ENCODE peak calls at places on chromosomes 13 and 19, in seven cellular contexts. R, L, U, V, N, W and X are unnamed samples.
A peak's percentile ranks its signal among the peaks of the same experiment; 100 is the strongest.

GRCh38 chr19:47371269-47371668 is 22.2 kb downstream of the DHX34 start:
- DNase-seq in R (no peak), L (no peak), U (no peak), V (no peak), N (no peak), W (no peak), X (no peak)

GRCh38 chr19:45761714-45762113 is 7.3 kb downstream of the SIX5 start:
- DNase-seq in R (no peak), L (no peak), U (peak; percentile 72), V (no peak), N (no peak), W (peak; percentile 36), X (no peak)

GRCh38 chr13:67742478-67742877 is 512.3 kb upstream of the PCDH9 start:
- DNase-seq in R (no peak), L (no peak), U (no peak), V (no peak), N (no peak), W (no peak), X (no peak)

GRCh38 chr19:47095707-47096704 is 17.6 kb downstream of the ZC3H4 start:
- DNase-seq in R (no peak), L (peak; percentile 97), U (peak; percentile 94), V (no peak), N (no peak), W (no peak), X (peak; percentile 52)

GRCh38 chr19:4140237-4140711 is 13.2 kb upstream of the CREB3L3 start:
- DNase-seq in R (peak; percentile 85), L (peak; percentile 67), U (no peak), V (no peak), N (peak; percentile 36), W (peak; percentile 79), X (peak; percentile 74)

GRCh38 chr13:24008679-24009078 is 111.4 kb upstream of the C1QTNF9B start:
- DNase-seq in R (no peak), L (no peak), U (no peak), V (no peak), N (no peak), W (no peak), X (peak; percentile 49)

GRCh38 chr13:75870397-75870801 is 234.3 kb downstream of the LMO7 start:
- DNase-seq in R (peak; percentile 24), L (no peak), U (no peak), V (no peak), N (peak; percentile 20), W (peak; percentile 33), X (peak; percentile 30)

GRCh38 chr13:23799945-23800344 is 89.3 kb downstream of the MIPEP start:
- DNase-seq in R (no peak), L (no peak), U (no peak), V (no peak), N (no peak), W (no peak), X (peak; percentile 7)

GRCh38 chr13:23447927-23448326 is 14.4 kb upstream of the SACS start:
- DNase-seq in R (no peak), L (no peak), U (no peak), V (no peak), N (no peak), W (no peak), X (peak; percentile 85)

GRCh38 chr13:48710160-48710559 is 56.4 kb downstream of the CYSLTR2 start:
- DNase-seq in R (no peak), L (no peak), U (no peak), V (no peak), N (no peak), W (no peak), X (no peak)

GRCh38 chr13:80955487-80955886 is 614.6 kb upstream of the SPRY2 start:
- DNase-seq in R (no peak), L (no peak), U (no peak), V (no peak), N (no peak), W (no peak), X (peak; percentile 45)

GRCh38 chr19:39555883-39556282 is 15.9 kb upstream of the EID2 start:
- DNase-seq in R (no peak), L (no peak), U (no peak), V (no peak), N (no peak), W (no peak), X (no peak)

GRCh38 chr19:18814063-18814462 is 17.7 kb upstream of the UPF1 start:
- DNase-seq in R (no peak), L (no peak), U (no peak), V (no peak), N (no peak), W (no peak), X (peak; percentile 34)

GRCh38 chr19:12723383-12723642 is 419 bp downstream of the TNPO2 start:
- DNase-seq in R (peak; percentile 38), L (no peak), U (no peak), V (no peak), N (no peak), W (peak; percentile 2), X (peak; percentile 14)

GRCh38 chr19:29576761-29577661 is 29.1 kb upstream of the POP4 start:
- DNase-seq in R (no peak), L (no peak), U (peak; percentile 59), V (no peak), N (no peak), W (no peak), X (peak; percentile 44)

GRCh38 chr13:106752584-106753202 is 184.8 kb upstream of the ARGLU1 start:
- DNase-seq in R (no peak), L (no peak), U (no peak), V (no peak), N (no peak), W (peak; percentile 28), X (no peak)

GRCh38 chr19:15297416-15298224 is 34.7 kb downstream of the BRD4 start:
- DNase-seq in R (peak; percentile 75), L (no peak), U (no peak), V (no peak), N (no peak), W (no peak), X (peak; percentile 63)

GRCh38 chr19:1220452-1221037 is 15.0 kb downstream of the STK11 start:
- DNase-seq in R (peak; percentile 47), L (no peak), U (no peak), V (no peak), N (no peak), W (no peak), X (no peak)

GRCh38 chr19:1221904-1222255 is 15.9 kb downstream of the CBARP start:
- DNase-seq in R (no peak), L (no peak), U (no peak), V (no peak), N (no peak), W (no peak), X (no peak)

GRCh38 chr19:1219786-1220451 is 14.3 kb downstream of the STK11 start:
- DNase-seq in R (no peak), L (no peak), U (no peak), V (no peak), N (no peak), W (no peak), X (no peak)

GRCh38 chr19:1222394-1222793 is 15.4 kb downstream of the CBARP start:
- DNase-seq in R (no peak), L (no peak), U (no peak), V (no peak), N (no peak), W (no peak), X (no peak)

GRCh38 chr19:1221141-1221903 is 15.7 kb downstream of the STK11 start:
- DNase-seq in R (no peak), L (peak; percentile 71), U (no peak), V (no peak), N (peak; percentile 61), W (no peak), X (peak; percentile 65)
- TF ChIP-seq CTCF in R (peak; percentile 53), L (peak; percentile 45), U (no peak), V (peak; percentile 52), N (peak; percentile 69), W (peak; percentile 67), X (peak; percentile 63)

DNA sequence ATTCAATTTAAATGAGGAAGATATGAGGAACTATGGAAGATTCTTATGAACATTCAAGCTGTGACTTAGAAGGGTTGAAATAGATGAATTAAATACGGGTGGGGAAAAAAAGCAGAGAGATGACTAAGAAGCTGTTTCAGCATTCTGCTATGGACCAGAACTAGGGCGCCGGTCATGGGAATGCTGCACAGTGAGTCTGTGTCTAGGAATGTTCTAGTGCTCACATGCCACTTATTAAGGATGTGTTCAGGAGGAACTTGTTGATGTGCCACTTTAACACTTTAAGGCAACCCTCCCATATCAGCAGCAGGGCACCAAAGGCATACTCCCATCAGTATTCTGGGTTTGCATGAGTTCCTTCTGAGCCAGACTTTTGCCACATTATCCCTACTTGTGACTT is 152.1 kb downstream of the POSTN start:
- DNase-seq in R (no peak), L (no peak), U (peak; percentile 88), V (no peak), N (no peak), W (peak; percentile 11), X (peak; percentile 97)
- TF ChIP-seq CTCF in R (no peak), L (no peak), U (no peak), V (no peak), N (no peak), W (no peak), X (no peak)

GRCh38 chr13:30805132-30805537 is 69.8 kb downstream of the ALOX5AP start:
- DNase-seq in R (no peak), L (no peak), U (peak; percentile 49), V (no peak), N (no peak), W (no peak), X (no peak)

GRCh38 chr13:30802953-30803478 is 67.7 kb downstream of the ALOX5AP start:
- DNase-seq in R (peak; percentile 82), L (peak; percentile 91), U (peak; percentile 97), V (peak; percentile 63), N (peak; percentile 76), W (peak; percentile 85), X (peak; percentile 79)

GRCh38 chr13:30805603-30806011 is 70.3 kb downstream of the ALOX5AP start:
- DNase-seq in R (no peak), L (no peak), U (peak; percentile 88), V (no peak), N (peak; percentile 54), W (peak; percentile 35), X (no peak)

GRCh38 chr13:30803791-30804190 is 68.4 kb downstream of the ALOX5AP start:
- DNase-seq in R (no peak), L (no peak), U (peak; percentile 81), V (no peak), N (no peak), W (no peak), X (no peak)

DNA sequence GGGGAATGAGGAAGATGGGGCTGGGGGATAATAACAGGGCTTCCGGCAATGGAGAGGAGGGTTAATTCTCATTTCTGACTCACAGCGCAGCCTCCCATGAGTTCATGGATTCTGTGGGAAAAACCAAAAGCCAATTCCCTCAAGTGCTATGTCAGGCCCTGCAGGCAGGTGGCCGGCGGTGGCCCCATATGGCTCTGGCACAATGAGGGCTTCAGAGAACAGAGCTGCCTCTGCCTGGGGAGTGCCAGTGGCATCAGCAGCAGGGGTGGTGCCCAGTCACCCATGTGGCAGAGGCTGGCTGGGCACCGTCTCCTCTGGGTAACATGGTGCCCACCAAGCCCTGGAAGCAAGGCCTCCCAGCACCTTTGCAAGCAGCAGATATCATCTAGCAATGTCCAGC is 69.1 kb downstream of the ALOX5AP start:
- DNase-seq in R (no peak), L (no peak), U (peak; percentile 66), V (no peak), N (no peak), W (no peak), X (no peak)
- TF ChIP-seq CTCF in R (no peak), L (no peak), U (no peak), V (no peak), N (no peak), W (peak; percentile 11), X (peak; percentile 23)

DNA sequence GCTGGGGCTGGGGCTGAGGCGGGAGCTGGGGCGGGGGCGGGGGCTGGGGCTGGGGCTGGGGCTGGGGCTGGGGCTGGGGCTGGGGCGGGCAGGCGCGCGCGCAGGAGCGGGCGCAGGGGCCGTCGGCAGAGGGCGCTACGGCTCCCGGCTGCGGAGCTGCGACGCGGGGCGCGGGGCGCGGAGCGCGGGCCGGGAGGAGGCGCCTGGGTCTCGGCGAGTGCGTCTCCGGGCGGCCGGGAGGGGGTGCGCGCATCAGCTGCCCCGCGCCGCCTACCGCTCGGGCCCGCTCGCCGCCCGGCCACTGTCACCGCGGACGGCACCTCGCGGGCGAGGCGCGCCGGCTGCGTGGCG is 416 bp upstream of the MTUS2 start:
- DNase-seq in R (no peak), L (peak; percentile 65), U (no peak), V (no peak), N (peak; percentile 68), W (peak; percentile 86), X (peak; percentile 19)
- TF ChIP-seq CTCF in R (no peak), L (no peak), U (no peak), V (no peak), N (peak; percentile 56), W (no peak), X (no peak)